ENCODE peak calls at places on chromosomes 12 and 14, in four cellular contexts. K, Q, J and C are unnamed samples.

GRCh38 chr12:16606201-16606849 is 363 bp upstream of the LMO3 start:
- DNase-seq in K (peak), Q (peak), J (peak), C (no peak)

GRCh38 chr12:95130096-95130495 is 56.7 kb upstream of the NR2C1 start:
- DNase-seq in K (no peak), Q (no peak), J (no peak), C (no peak)

GRCh38 chr12:40692617-40693502 is 621 bp downstream of the CNTN1 start:
- DNase-seq in K (no peak), Q (no peak), J (peak), C (no peak)

GRCh38 chr12:1041478-1041877 is 50.5 kb downstream of the ERC1 start:
- DNase-seq in K (no peak), Q (no peak), J (no peak), C (no peak)

GRCh38 chr12:60577607-60578006 is 981.8 kb downstream of the SLC16A7 start:
- DNase-seq in K (no peak), Q (no peak), J (no peak), C (no peak)

GRCh38 chr12:108640802-108641445 is 7.2 kb upstream of the SELPLG start:
- DNase-seq in K (no peak), Q (no peak), J (no peak), C (no peak)

GRCh38 chr12:106090586-106091411 is 48.0 kb downstream of the NUAK1 start:
- DNase-seq in K (no peak), Q (no peak), J (peak), C (peak)

GRCh38 chr14:77752799-77753516 is 8.0 kb downstream of the SNW1 start:
- DNase-seq in K (no peak), Q (no peak), J (no peak), C (no peak)

GRCh38 chr12:77830952-77831351 is 258 bp downstream of the NAV3 start:
- DNase-seq in K (no peak), Q (no peak), J (peak), C (no peak)

GRCh38 chr14:105629886-105630215 is 103.5 kb downstream of the TMEM121 start:
- DNase-seq in K (no peak), Q (peak), J (no peak), C (no peak)

GRCh38 chr14:65958664-65959562 is 527.3 kb upstream of the CCDC196 start:
- DNase-seq in K (peak), Q (peak), J (peak), C (no peak)

GRCh38 chr14:58540693-58541092 is 97.1 kb upstream of the DACT1 start:
- DNase-seq in K (no peak), Q (no peak), J (no peak), C (no peak)

GRCh38 chr12:53103860-53104305 is 597 bp downstream of the SOAT2 start:
- DNase-seq in K (no peak), Q (no peak), J (no peak), C (no peak)

GRCh38 chr12:57203791-57204190 is 12.8 kb upstream of the NXPH4 start:
- DNase-seq in K (no peak), Q (no peak), J (no peak), C (no peak)

GRCh38 chr14:58805605-58806358 is 168.0 kb downstream of the DACT1 start:
- DNase-seq in K (no peak), Q (peak), J (no peak), C (no peak)

GRCh38 chr14:61126083-61126962 is 145.3 kb downstream of the SLC38A6 start:
- DNase-seq in K (no peak), Q (no peak), J (no peak), C (no peak)